ENCODE peak calls at places on chromosomes 3 and 15, in eight cellular contexts. M, V, L, Y, Z, P, D and K are unnamed samples.

GRCh38 chr15:38065721-38066120 is 131.3 kb downstream of the TMCO5A start:
- DNase-seq in M (no peak), V (no peak), L (no peak), Y (no peak), Z (no peak), P (no peak), D (no peak), K (no peak)

GRCh38 chr15:89486726-89487050 is 9.7 kb downstream of the RHCG start:
- DNase-seq in M (no peak), V (no peak), L (no peak), Y (no peak), Z (no peak), P (no peak), D (no peak), K (no peak)

GRCh38 chr15:85854345-85855097 is 59.8 kb upstream of the KLHL25 start:
- DNase-seq in M (peak; percentile 77), V (peak; percentile 57), L (peak; percentile 38), Y (no peak), Z (peak; percentile 52), P (peak; percentile 62), D (peak; percentile 80), K (peak; percentile 77)

GRCh38 chr3:10437272-10437994 is 68.0 kb downstream of the ATP2B2 start:
- DNase-seq in M (peak; percentile 10), V (peak; percentile 78), L (peak; percentile 85), Y (no peak), Z (no peak), P (peak; percentile 85), D (peak; percentile 74), K (peak; percentile 13)

GRCh38 chr3:179088306-179088705 is 16.7 kb upstream of the ZMAT3 start:
- DNase-seq in M (no peak), V (no peak), L (no peak), Y (no peak), Z (no peak), P (no peak), D (no peak), K (no peak)

GRCh38 chr15:90203922-90204321 is 2.8 kb downstream of the SEMA4B start:
- DNase-seq in M (peak; percentile 30), V (no peak), L (no peak), Y (no peak), Z (no peak), P (no peak), D (no peak), K (no peak)

GRCh38 chr15:101024111-101024695 is 105.0 kb downstream of the LRRK1 start:
- DNase-seq in M (peak; percentile 73), V (peak; percentile 68), L (peak; percentile 81), Y (no peak), Z (no peak), P (peak; percentile 96), D (peak; percentile 96), K (peak; percentile 82)

GRCh38 chr3:50015918-50016317 is 72.8 kb upstream of the RBM5 start:
- DNase-seq in M (no peak), V (no peak), L (no peak), Y (no peak), Z (no peak), P (peak; percentile 48), D (no peak), K (no peak)

GRCh38 chr3:11238880-11239279 is 33.3 kb upstream of the ATG7 start:
- DNase-seq in M (peak; percentile 75), V (peak; percentile 78), L (peak; percentile 99), Y (no peak), Z (peak; percentile 48), P (peak; percentile 95), D (peak; percentile 94), K (peak; percentile 94)

GRCh38 chr15:74867562-74868458 is 5.4 kb downstream of the SCAMP2 start:
- DNase-seq in M (no peak), V (no peak), L (no peak), Y (no peak), Z (no peak), P (no peak), D (no peak), K (no peak)

GRCh38 chr15:78212546-78213424 is 21.6 kb downstream of the ACSBG1 start:
- DNase-seq in M (peak; percentile 67), V (peak; percentile 65), L (peak; percentile 69), Y (peak; percentile 82), Z (peak; percentile 41), P (peak; percentile 64), D (peak; percentile 66), K (peak; percentile 55)

GRCh38 chr15:65365229-65365628 is 12.6 kb downstream of the IGDCC3 start:
- DNase-seq in M (no peak), V (no peak), L (no peak), Y (no peak), Z (no peak), P (no peak), D (peak; percentile 27), K (no peak)

GRCh38 chr3:33687406-33688010 is 30.5 kb downstream of the CLASP2 start:
- DNase-seq in M (peak; percentile 24), V (peak; percentile 50), L (peak; percentile 63), Y (no peak), Z (no peak), P (peak; percentile 55), D (peak; percentile 76), K (peak; percentile 38)

GRCh38 chr3:170585008-170585936 is 603 bp downstream of the SLC7A14 start:
- DNase-seq in M (no peak), V (no peak), L (no peak), Y (no peak), Z (no peak), P (peak; percentile 11), D (no peak), K (no peak)

GRCh38 chr3:123347691-123348264 is 101.1 kb downstream of the ADCY5 start:
- DNase-seq in M (no peak), V (no peak), L (no peak), Y (no peak), Z (no peak), P (no peak), D (no peak), K (no peak)

GRCh38 chr3:66138336-66139234 is 82.2 kb upstream of the SLC25A26 start:
- DNase-seq in M (peak; percentile 83), V (peak; percentile 62), L (peak; percentile 48), Y (peak; percentile 26), Z (peak; percentile 68), P (peak; percentile 68), D (peak; percentile 83), K (peak; percentile 81)

GRCh38 chr3:149670742-149671492 is 13.1 kb upstream of the WWTR1 start:
- DNase-seq in M (no peak), V (no peak), L (no peak), Y (no peak), Z (no peak), P (no peak), D (peak; percentile 43), K (no peak)
- H3K4me3 ChIP-seq in M (no peak overlapping the region), V (no peak overlapping the region), L (no peak overlapping the region), Y (no peak overlapping the region), Z (no peak overlapping the region), P (no peak overlapping the region), D (no peak overlapping the region), K (no peak overlapping the region)

DNA sequence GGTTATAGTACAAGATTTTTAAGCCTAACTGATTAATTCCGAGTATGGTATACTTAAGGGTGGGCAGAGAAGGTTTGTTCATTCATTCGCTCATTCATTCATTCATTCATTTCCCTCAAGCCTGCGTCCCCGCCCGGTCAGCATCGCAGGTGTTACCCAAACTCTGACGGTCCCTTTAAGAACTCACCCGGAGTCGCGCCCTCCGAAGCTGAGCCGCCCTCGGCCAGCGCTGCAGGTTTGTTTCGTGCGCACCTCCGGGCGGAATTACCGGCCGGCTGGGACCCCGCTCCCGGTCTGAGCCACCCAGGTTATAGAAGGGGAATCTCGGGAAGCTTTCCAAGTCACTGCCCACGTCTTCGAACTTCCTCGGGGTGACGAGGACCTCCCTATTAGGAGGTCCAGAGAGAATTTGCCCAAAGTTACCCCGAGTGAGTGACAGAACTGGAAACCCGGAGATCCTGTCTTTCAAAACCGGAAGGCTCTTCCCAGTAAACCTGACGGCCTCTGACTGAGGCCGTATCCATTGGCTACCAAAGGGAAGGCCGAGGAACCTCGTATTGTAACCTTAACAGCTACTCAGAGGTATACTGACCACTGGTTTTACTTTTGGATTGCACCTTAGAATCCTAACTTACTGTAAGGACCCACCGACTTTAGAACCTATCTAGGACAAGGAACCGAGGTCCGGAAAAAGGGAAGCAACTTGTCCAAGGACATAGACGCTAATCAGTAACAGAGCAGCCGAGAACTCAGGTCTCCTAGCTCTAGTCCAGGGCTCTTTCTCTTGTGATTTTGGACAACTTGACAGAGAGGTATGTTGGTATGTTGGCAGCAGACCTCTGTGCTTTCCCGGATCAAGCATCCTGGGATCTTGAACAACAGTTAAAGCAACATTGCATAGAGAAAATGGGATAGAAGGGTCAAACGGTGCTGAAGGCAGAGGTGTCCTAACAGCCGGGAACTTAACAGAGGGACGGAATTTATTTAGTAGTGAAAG is 744 bp upstream of the DLG1 start:
- DNase-seq in M (no peak), V (no peak), L (no peak), Y (peak; percentile 39), Z (peak; percentile 63), P (no peak), D (peak; percentile 18), K (peak; percentile 40)
- TF ChIP-seq CTCF in M (no peak), V (no peak), L (no peak), Y (no peak), Z (no peak), P (no peak), D (no peak), K (no peak)

DNA sequence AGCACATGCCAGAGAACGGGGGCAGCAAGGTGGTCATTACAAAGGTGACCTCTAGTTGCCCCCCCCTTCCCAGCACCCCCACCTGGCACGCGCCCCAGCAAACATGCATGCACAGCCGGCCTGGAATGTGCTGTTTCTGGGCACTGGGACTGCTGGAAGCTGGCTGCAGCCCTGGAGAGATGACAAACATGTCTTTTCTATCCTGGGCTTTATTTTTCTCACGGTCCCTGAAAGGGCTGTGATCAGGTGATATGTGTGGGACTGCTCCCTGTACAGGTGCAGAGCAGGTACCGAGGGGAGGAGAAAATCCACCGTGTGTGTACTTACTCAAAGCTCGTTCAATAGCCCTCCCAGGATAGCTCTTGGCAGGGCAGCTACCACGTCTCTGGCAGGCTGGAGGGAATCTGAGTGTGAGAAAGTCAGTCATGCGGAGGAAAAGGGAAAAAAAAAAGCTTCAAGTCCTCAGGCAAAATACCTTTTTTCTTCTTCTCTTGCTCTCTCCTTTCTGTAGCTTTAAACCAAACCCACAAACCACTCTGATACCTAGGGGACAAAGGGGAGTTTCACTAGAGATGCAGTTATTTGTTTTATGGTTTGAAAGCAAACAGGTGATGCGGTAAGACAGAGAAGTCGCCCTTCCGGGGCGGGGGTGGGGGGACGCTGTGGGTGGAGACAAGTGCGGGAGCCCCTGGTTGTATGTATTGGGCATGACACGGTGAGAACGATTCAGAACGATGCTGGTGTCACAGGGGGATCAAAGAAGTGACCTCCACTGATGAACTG is 5.0 kb upstream of the HES1 start:
- DNase-seq in M (peak; percentile 43), V (no peak), L (peak; percentile 75), Y (peak; percentile 22), Z (no peak), P (no peak), D (no peak), K (no peak)
- H3K4me3 ChIP-seq in M (no peak overlapping the region), V (no peak overlapping the region), L (no peak overlapping the region), Y (no peak overlapping the region), Z (no peak overlapping the region), P (no peak overlapping the region), D (no peak overlapping the region), K (no peak overlapping the region)

GRCh38 chr3:181901626-181902025 is 189.9 kb downstream of the SOX2 start:
- DNase-seq in M (peak; percentile 2), V (no peak), L (no peak), Y (no peak), Z (no peak), P (no peak), D (peak; percentile 2), K (no peak)

GRCh38 chr3:181899702-181900101 is 188.0 kb downstream of the SOX2 start:
- DNase-seq in M (no peak), V (no peak), L (peak; percentile 90), Y (no peak), Z (no peak), P (no peak), D (no peak), K (no peak)

GRCh38 chr3:181892848-181893247 is 181.1 kb downstream of the SOX2 start:
- DNase-seq in M (no peak), V (no peak), L (no peak), Y (no peak), Z (no peak), P (no peak), D (no peak), K (no peak)

GRCh38 chr3:181896605-181897004 is 184.9 kb downstream of the SOX2 start:
- DNase-seq in M (no peak), V (no peak), L (no peak), Y (no peak), Z (no peak), P (no peak), D (no peak), K (no peak)
- TF ChIP-seq CTCF in M (no peak), V (no peak), L (no peak), Y (no peak), Z (no peak), P (no peak), D (no peak), K (no peak)